ENCODE peak calls at places on chromosomes 16 and 17, in six cellular contexts. P is heart left ventricle, Y is tibial artery, Q is GM12864, W is mucosa of descending colon, V is cardiac muscle cell. X is an unnamed sample.

GRCh38 chr17:72416905-72417304 is 296.1 kb downstream of the SOX9 start:
- DNase-seq in P (no peak), Y (no peak), Q (no peak), W (no peak), V (no peak), X (no peak)

GRCh38 chr16:75477680-75478473 is 13.4 kb upstream of the TMEM170A start:
- DNase-seq in P (no peak), Y (no peak), Q (no peak), W (no peak), V (no peak), X (no peak)

GRCh38 chr16:57261806-57262205 is 16.7 kb downstream of the ARL2BP start:
- DNase-seq in P (no peak), Y (peak), Q (no peak), W (no peak), V (no peak), X (no peak)

GRCh38 chr17:19448341-19449268 is 37.6 kb downstream of the RNF112 start:
- DNase-seq in P (no peak), Y (peak), Q (no peak), W (no peak), V (peak), X (peak)

GRCh38 chr17:58176200-58176599 is 9.4 kb downstream of the OR4D2 start:
- DNase-seq in P (no peak), Y (no peak), Q (no peak), W (no peak), V (peak), X (no peak)

GRCh38 chr17:2853111-2853721 is 57.0 kb downstream of the RAP1GAP2 start:
- DNase-seq in P (peak), Y (peak), Q (no peak), W (peak), V (peak), X (peak)

GRCh38 chr17:68443974-68444464 is 13.3 kb downstream of the WIPI1 start:
- DNase-seq in P (no peak), Y (peak), Q (no peak), W (no peak), V (no peak), X (no peak)

GRCh38 chr17:56597495-56597990 is 4.0 kb downstream of the NOG start:
- DNase-seq in P (no peak), Y (no peak), Q (no peak), W (no peak), V (peak), X (no peak)

GRCh38 chr17:10574324-10574723 is 24.9 kb upstream of the MYH2 start:
- DNase-seq in P (no peak), Y (no peak), Q (no peak), W (no peak), V (no peak), X (no peak)

GRCh38 chr16:81615833-81616232 is 163.3 kb upstream of the PLCG2 start:
- DNase-seq in P (no peak), Y (no peak), Q (no peak), W (peak), V (no peak), X (no peak)

GRCh38 chr17:62625870-62626200 is 1.6 kb upstream of the MRC2 start:
- DNase-seq in P (no peak), Y (no peak), Q (no peak), W (no peak), V (no peak), X (no peak)

GRCh38 chr17:72865954-72866353 is 226.5 kb downstream of the SLC39A11 start:
- DNase-seq in P (no peak), Y (no peak), Q (no peak), W (no peak), V (no peak), X (no peak)

GRCh38 chr16:73101568-73101967 is 53.6 kb upstream of the ZFHX3 start:
- DNase-seq in P (no peak), Y (no peak), Q (no peak), W (no peak), V (no peak), X (no peak)

GRCh38 chr16:57383276-57384247 is 11.3 kb downstream of the CX3CL1 start:
- DNase-seq in P (no peak), Y (peak), Q (no peak), W (no peak), V (no peak), X (no peak)

GRCh38 chr17:83103200-83103937 is 24.0 kb downstream of the METRNL start:
- DNase-seq in P (no peak), Y (peak), Q (no peak), W (peak), V (no peak), X (peak)
- H3K4me3 ChIP-seq in P (no peak), Y (peak), Q (no peak), W (no peak), V (no peak), X (no peak)

GRCh38 chr16:59341368-59341767 is 607.3 kb upstream of the GOT2 start:
- DNase-seq in P (no peak), Y (no peak), Q (no peak), W (no peak), V (peak), X (no peak)
- TF ChIP-seq CTCF in P (no peak), Y (no peak), Q (no peak), W (no peak), V (no peak), X (no peak)

DNA sequence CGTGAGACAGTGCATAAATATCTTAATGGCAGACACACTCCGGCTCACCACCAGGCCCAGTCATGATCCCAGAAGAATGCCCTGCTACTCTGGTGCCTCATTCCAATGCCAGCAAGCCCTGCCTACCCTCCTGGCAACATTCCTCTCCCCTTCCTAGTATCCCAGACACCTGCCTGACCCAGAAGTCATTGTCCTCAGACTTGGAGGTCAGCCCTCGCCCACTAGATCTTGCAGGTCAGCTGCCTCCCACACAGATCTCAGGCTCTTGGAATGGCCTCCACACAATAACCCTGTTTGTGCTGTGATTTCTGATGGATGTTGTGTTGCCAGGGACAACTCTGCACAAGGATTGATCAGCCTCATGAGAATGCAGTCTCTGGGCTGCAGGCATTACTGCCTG is 1.8 kb upstream of the TEX2 start:
- DNase-seq in P (no peak), Y (no peak), Q (no peak), W (no peak), V (no peak), X (no peak)
- H3K4me3 ChIP-seq in P (no peak), Y (no peak), Q (no peak), W (no peak), V (no peak), X (no peak)

GRCh38 chr17:43839670-43840101 is 6.7 kb upstream of the MPP3 start:
- DNase-seq in P (no peak), Y (no peak), Q (no peak), W (peak), V (no peak), X (no peak)
- TF ChIP-seq CTCF in P (no peak), Y (no peak), Q (no peak), W (no peak), V (no peak), X (no peak)

GRCh38 chr17:61457226-61457983 is 5.2 kb downstream of the TBX4 start:
- DNase-seq in P (no peak), Y (no peak), Q (no peak), W (no peak), V (no peak), X (no peak)
- H3K4me3 ChIP-seq in P (no peak), Y (no peak), Q (no peak), W (no peak), V (peak), X (no peak)

DNA sequence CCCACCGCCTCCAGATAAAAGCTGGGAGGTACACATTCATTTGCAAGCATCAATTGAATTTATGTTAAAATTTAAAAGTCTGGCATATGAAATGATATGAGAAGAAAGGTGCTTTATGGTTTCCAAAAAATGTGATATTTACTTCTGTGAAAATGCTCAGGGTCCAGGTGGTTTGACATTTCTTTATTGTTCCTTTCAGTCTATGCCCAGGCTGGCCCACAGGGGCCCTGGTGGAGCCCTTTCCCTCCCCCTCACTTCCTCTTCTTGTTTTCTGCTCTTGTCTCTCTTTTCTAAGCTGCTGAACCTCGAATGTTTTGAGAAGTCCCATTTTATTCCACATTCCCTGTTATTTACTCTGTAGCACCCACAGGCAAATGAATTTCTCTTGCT is 127.8 kb downstream of the HS3ST3B1 start:
- DNase-seq in P (no peak), Y (no peak), Q (no peak), W (no peak), V (no peak), X (no peak)
- TF ChIP-seq CTCF in P (no peak), Y (no peak), Q (peak), W (no peak), V (no peak), X (no peak)

DNA sequence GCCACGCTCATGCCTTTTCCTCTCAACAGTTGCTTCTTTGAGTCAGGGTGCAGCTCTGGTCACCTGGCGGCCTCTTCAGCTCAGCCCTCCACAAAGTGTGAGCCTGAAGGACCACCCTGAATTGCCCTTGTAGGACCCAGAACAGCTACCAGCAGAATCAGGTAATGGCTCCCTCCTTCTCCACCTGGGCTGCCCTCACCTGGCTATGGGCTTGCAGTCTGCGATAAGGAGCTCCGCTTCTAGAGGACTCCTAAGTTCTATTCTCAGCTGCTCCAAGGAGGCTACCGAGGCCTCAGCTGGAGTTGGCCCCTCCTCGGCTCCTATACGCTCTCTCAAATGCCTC is 13.4 kb downstream of the SMIM5 start:
- DNase-seq in P (no peak), Y (no peak), Q (no peak), W (peak), V (no peak), X (no peak)
- H3K4me3 ChIP-seq in P (no peak), Y (no peak), Q (no peak), W (no peak), V (no peak), X (no peak)